ENCODE peak calls at places on chromosomes 2 and 18, in five cellular contexts. G, H, P, M and X are unnamed samples.

GRCh38 chr2:207847807-207848544 is 78.3 kb upstream of the FZD5 start:
- DNase-seq in G (peak; percentile 74), H (peak; percentile 59), P (no peak), M (peak; percentile 94), X (no peak)

GRCh38 chr2:175957845-175958244 is 44.2 kb downstream of the LNPK start:
- DNase-seq in G (no peak), H (no peak), P (no peak), M (no peak), X (no peak)

GRCh38 chr2:72953976-72954375 is 36.7 kb downstream of the EMX1 start:
- DNase-seq in G (no peak), H (no peak), P (no peak), M (no peak), X (no peak)

GRCh38 chr18:79503406-79503805 is 107.7 kb downstream of the NFATC1 start:
- DNase-seq in G (no peak), H (no peak), P (no peak), M (no peak), X (no peak)

GRCh38 chr2:153477096-153477555 is 1.4 kb downstream of the RPRM start:
- DNase-seq in G (peak; percentile 10), H (peak; percentile 17), P (no peak), M (peak; percentile 89), X (peak; percentile 60)

GRCh38 chr18:74373428-74373827 is 57.8 kb downstream of the C18orf63 start:
- DNase-seq in G (no peak), H (no peak), P (no peak), M (no peak), X (no peak)

GRCh38 chr2:186460465-186460864 is 25.6 kb upstream of the ZC3H15 start:
- DNase-seq in G (peak; percentile 9), H (no peak), P (no peak), M (peak; percentile 23), X (no peak)

GRCh38 chr18:47986724-47987455 is 56.4 kb upstream of the SMAD2 start:
- DNase-seq in G (no peak), H (no peak), P (no peak), M (no peak), X (peak; percentile 95)

GRCh38 chr2:66443977-66444855 is 9.3 kb downstream of the MEIS1 start:
- DNase-seq in G (no peak), H (no peak), P (no peak), M (no peak), X (no peak)

GRCh38 chr18:50610349-50610748 is 50.5 kb downstream of the MAPK4 start:
- DNase-seq in G (no peak), H (no peak), P (no peak), M (no peak), X (no peak)

GRCh38 chr2:170905864-170906263 is 23.2 kb upstream of the GORASP2 start:
- DNase-seq in G (no peak), H (no peak), P (no peak), M (no peak), X (no peak)

GRCh38 chr2:217622664-217623063 is 380.1 kb downstream of the TNS1 start:
- DNase-seq in G (no peak), H (no peak), P (no peak), M (no peak), X (no peak)

GRCh38 chr2:121699421-121700328 is 37.0 kb downstream of the NIFK start:
- DNase-seq in G (peak; percentile 88), H (no peak), P (peak; percentile 26), M (no peak), X (no peak)

GRCh38 chr2:181657379-181657778 is 474 bp upstream of the CERKL start:
- DNase-seq in G (no peak), H (no peak), P (no peak), M (no peak), X (no peak)

GRCh38 chr2:43246641-43247040 is 20.2 kb upstream of the ZFP36L2 start:
- DNase-seq in G (no peak), H (no peak), P (no peak), M (no peak), X (no peak)

GRCh38 chr2:162826901-162827300 is 11.7 kb downstream of the KCNH7 start:
- DNase-seq in G (no peak), H (no peak), P (no peak), M (no peak), X (no peak)

GRCh38 chr2:166560022-166560421 is 66.0 kb upstream of the SCN7A start:
- DNase-seq in G (no peak), H (no peak), P (no peak), M (no peak), X (no peak)

GRCh38 chr18:76437011-76437410 is 58.0 kb downstream of the ZNF516 start:
- DNase-seq in G (no peak), H (no peak), P (no peak), M (no peak), X (no peak)

GRCh38 chr2:174729797-174730529 is 34.3 kb downstream of the CHRNA1 start:
- DNase-seq in G (no peak), H (no peak), P (peak; percentile 6), M (no peak), X (no peak)

GRCh38 chr2:234306426-234307173 is 190.3 kb downstream of the ARL4C start:
- DNase-seq in G (no peak), H (no peak), P (no peak), M (no peak), X (no peak)

GRCh38 chr2:96985630-96986385 is 572 bp downstream of the FAM178B start:
- DNase-seq in G (no peak), H (no peak), P (no peak), M (no peak), X (no peak)

GRCh38 chr2:21438949-21439348 is 315.2 kb downstream of the TDRD15 start:
- DNase-seq in G (no peak), H (no peak), P (no peak), M (no peak), X (no peak)

GRCh38 chr2:47815764-47816163 is 32.8 kb downstream of the MSH6 start:
- DNase-seq in G (no peak), H (no peak), P (peak; percentile 5), M (no peak), X (no peak)

GRCh38 chr2:240298316-240298790 is 137.1 kb upstream of the GPC1 start:
- DNase-seq in G (no peak), H (no peak), P (no peak), M (no peak), X (no peak)

GRCh38 chr2:14712091-14712490 is 79.6 kb downstream of the LRATD1 start:
- DNase-seq in G (no peak), H (no peak), P (no peak), M (no peak), X (no peak)

GRCh38 chr18:22223263-22223960 is 54.0 kb downstream of the GATA6 start:
- DNase-seq in G (peak; percentile 95), H (no peak), P (no peak), M (no peak), X (no peak)

GRCh38 chr2:238584617-238585016 is 157.9 kb downstream of the ASB1 start:
- DNase-seq in G (no peak), H (no peak), P (no peak), M (no peak), X (no peak)

GRCh38 chr2:73368781-73369180 is 16.9 kb upstream of the ALMS1 start:
- DNase-seq in G (no peak), H (no peak), P (no peak), M (no peak), X (no peak)

GRCh38 chr2:1847846-1848598 is 103.7 kb upstream of the PXDN start:
- DNase-seq in G (no peak), H (no peak), P (no peak), M (no peak), X (no peak)

GRCh38 chr2:64018715-64019082 is 529 bp downstream of the VPS54 start:
- DNase-seq in G (no peak), H (peak; percentile 30), P (peak; percentile 14), M (no peak), X (no peak)

GRCh38 chr2:58834404-58834803 is 593.3 kb upstream of the FANCL start:
- DNase-seq in G (peak; percentile 39), H (no peak), P (no peak), M (no peak), X (no peak)

GRCh38 chr2:58186501-58186900 is 54.6 kb downstream of the FANCL start:
- DNase-seq in G (no peak), H (no peak), P (no peak), M (no peak), X (no peak)

GRCh38 chr2:160742679-160743078 is 249.1 kb upstream of the RBMS1 start:
- DNase-seq in G (no peak), H (no peak), P (no peak), M (no peak), X (no peak)

GRCh38 chr18:61400016-61400630 is 66.9 kb downstream of the CDH20 start:
- DNase-seq in G (no peak), H (no peak), P (no peak), M (peak; percentile 18), X (no peak)

GRCh38 chr2:236744316-236745105 is 174.9 kb downstream of the ACKR3 start:
- DNase-seq in G (no peak), H (no peak), P (no peak), M (no peak), X (no peak)

GRCh38 chr18:3624818-3625716 is 175.1 kb downstream of the TGIF1 start:
- DNase-seq in G (peak; percentile 79), H (no peak), P (no peak), M (no peak), X (no peak)

GRCh38 chr18:3595282-3596273 is 145.6 kb downstream of the TGIF1 start:
- DNase-seq in G (peak; percentile 68), H (no peak), P (peak; percentile 22), M (no peak), X (peak; percentile 39)

GRCh38 chr18:79394438-79395307 is 1.1 kb upstream of the NFATC1 start:
- DNase-seq in G (peak; percentile 28), H (no peak), P (no peak), M (peak; percentile 44), X (peak; percentile 5)

GRCh38 chr2:225008935-225009334 is 33.3 kb downstream of the DOCK10 start:
- DNase-seq in G (no peak), H (peak; percentile 6), P (no peak), M (no peak), X (no peak)